ENCODE peak calls at places on chromosomes 16 and 17, in nine cellular contexts. K is T follicular helper cell; F is activated naive CD8-positive, alpha-beta T cell treated with anti-CD3 and anti-CD28 coated beads for 36 hours; T is activated CD4-positive, alpha-beta T cell treated with anti-CD3 and anti-CD28 coated beads for 24 hours; C is brain pericyte; Z is HFFc6; P is fibroblast of pulmonary artery; A is nucleus accumbens; G is effector CD8-positive, alpha-beta T cell. J is an unnamed sample.

GRCh38 chr16:51193879-51194278 is 42.8 kb upstream of the SALL1 start:
- DNase-seq in T (no peak), K (no peak), F (no peak), G (no peak), A (no peak), Z (no peak), P (no peak), C (no peak), J (no peak)

GRCh38 chr17:80418589-80418988 is 3.6 kb downstream of the ENDOV start:
- DNase-seq in K (no peak), P (no peak), C (no peak), A (no peak), F (no peak), T (no peak), Z (no peak), G (no peak), J (no peak)

GRCh38 chr16:31003744-31004143 is 6.7 kb downstream of the STX1B start:
- DNase-seq in Z (no peak), A (no peak), T (no peak), C (no peak), K (no peak), G (no peak), P (no peak), F (no peak), J (no peak)

GRCh38 chr17:7261377-7262191 is 694 bp downstream of the CLDN7 start:
- DNase-seq in K (no peak), A (no peak), P (no peak), G (no peak), T (no peak), C (no peak), Z (no peak), F (peak), J (no peak)

GRCh38 chr17:1713878-1714487 is 3.8 kb upstream of the TLCD2 start:
- DNase-seq in A (no peak), F (no peak), K (no peak), C (no peak), G (no peak), T (no peak), Z (peak), P (peak), J (no peak)

GRCh38 chr17:74110467-74110866 is 93.0 kb upstream of the RPL38 start:
- DNase-seq in T (no peak), P (no peak), A (no peak), C (no peak), Z (no peak), K (no peak), F (no peak), G (no peak), J (no peak)

GRCh38 chr16:15811778-15812750 is 44.8 kb downstream of the MYH11 start:
- DNase-seq in K (no peak), C (peak), A (no peak), T (no peak), P (peak), G (no peak), Z (peak), F (no peak), J (no peak)

GRCh38 chr17:7851438-7852261 is 3.2 kb upstream of the TMEM88 start:
- DNase-seq in Z (peak), P (peak), K (peak), F (peak), C (no peak), A (peak), T (peak), G (peak), J (no peak)

GRCh38 chr16:52071101-52071500 is 475.8 kb downstream of the TOX3 start:
- DNase-seq in K (no peak), A (no peak), Z (no peak), F (no peak), P (no peak), C (no peak), G (no peak), T (no peak), J (no peak)

GRCh38 chr17:49225554-49226236 is 4.9 kb downstream of the PHOSPHO1 start:
- DNase-seq in P (no peak), K (no peak), G (no peak), T (no peak), F (no peak), C (no peak), Z (no peak), A (no peak), J (no peak)

GRCh38 chr17:45906927-45907622 is 12.7 kb downstream of the MAPT start:
- DNase-seq in P (no peak), K (no peak), F (peak), Z (no peak), A (no peak), T (no peak), C (no peak), G (no peak), J (no peak)

J was measured in iPS DF 19.7.